ENCODE peak calls at places on chromosome 2, in five cellular contexts. D is IMR-90, N is neuronal stem cell, Y is H9, G is mesendoderm. R is an unnamed sample.

GRCh38 chr2:74841663-74842062 is 7.7 kb downstream of the HK2 start:
- DNase-seq in D (no peak), N (no peak), Y (no peak), G (no peak), R (no peak)

GRCh38 chr2:14930441-14930840 is 297.9 kb downstream of the LRATD1 start:
- DNase-seq in D (no peak), N (no peak), Y (no peak), G (no peak), R (no peak)

GRCh38 chr2:67663776-67664175 is 266.6 kb downstream of the ETAA1 start:
- DNase-seq in D (no peak), N (no peak), Y (no peak), G (no peak), R (no peak)

GRCh38 chr2:220586980-220587549 is 959.6 kb downstream of the SLC4A3 start:
- DNase-seq in D (peak), N (no peak), Y (no peak), G (no peak), R (no peak)

GRCh38 chr2:33552758-33553461 is 46.2 kb downstream of the FAM98A start:
- DNase-seq in D (peak), N (no peak), Y (no peak), G (no peak), R (no peak)

GRCh38 chr2:118061135-118061955 is 26.9 kb upstream of the INSIG2 start:
- DNase-seq in D (peak), N (peak), Y (no peak), G (peak), R (no peak)

GRCh38 chr2:128557841-128558241 is 239.2 kb upstream of the HS6ST1 start:
- DNase-seq in D (peak), N (no peak), Y (no peak), G (no peak), R (no peak)

GRCh38 chr2:109069430-109070194 is 59.4 kb upstream of the SH3RF3 start:
- DNase-seq in D (no peak), N (no peak), Y (peak), G (peak), R (no peak)

GRCh38 chr2:217835931-217836881 is 166.6 kb downstream of the TNS1 start:
- DNase-seq in D (peak), N (peak), Y (peak), G (peak), R (no peak)

GRCh38 chr2:109612991-109613921 is 510 bp downstream of the SEPTIN10 start:
- DNase-seq in D (peak), N (no peak), Y (peak), G (peak), R (no peak)

GRCh38 chr2:149741646-149742045 is 154.1 kb upstream of the MMADHC start:
- DNase-seq in D (peak), N (no peak), Y (no peak), G (no peak), R (no peak)

GRCh38 chr2:99514357-99514756 is 24.5 kb upstream of the REV1 start:
- DNase-seq in D (no peak), N (no peak), Y (no peak), G (no peak), R (no peak)

GRCh38 chr2:59167514-59167913 is 926.4 kb upstream of the FANCL start:
- DNase-seq in D (no peak), N (no peak), Y (no peak), G (no peak), R (no peak)

GRCh38 chr2:161370981-161371380 is 45.1 kb upstream of the TBR1 start:
- DNase-seq in D (no peak), N (no peak), Y (no peak), G (peak), R (no peak)

GRCh38 chr2:28952806-28953190 is 28.3 kb upstream of the TOGARAM2 start:
- DNase-seq in D (no peak), N (no peak), Y (no peak), G (peak), R (no peak)

GRCh38 chr2:88131201-88131998 is 3.5 kb upstream of the FABP1 start:
- DNase-seq in D (no peak), N (no peak), Y (no peak), G (no peak), R (no peak)

GRCh38 chr2:226652388-226652787 is 147.2 kb downstream of the IRS1 start:
- DNase-seq in D (peak), N (no peak), Y (no peak), G (no peak), R (no peak)

GRCh38 chr2:238714038-238714528 is 133.8 kb upstream of the TWIST2 start:
- DNase-seq in D (no peak), N (no peak), Y (no peak), G (no peak), R (no peak)

GRCh38 chr2:201116959-201117734 is 1.2 kb downstream of the CFLAR start:
- DNase-seq in D (peak), N (no peak), Y (no peak), G (peak), R (no peak)

GRCh38 chr2:63320669-63321068 is 267.6 kb downstream of the WDPCP start:
- DNase-seq in D (no peak), N (no peak), Y (no peak), G (no peak), R (no peak)

GRCh38 chr2:232979871-232980461 is 33.1 kb downstream of the NGEF start:
- DNase-seq in D (peak), N (no peak), Y (no peak), G (peak), R (no peak)

GRCh38 chr2:89763254-89763580 is 1071.7 kb downstream of the RPIA start:
- DNase-seq in D (no peak), N (no peak), Y (no peak), G (peak), R (peak)

GRCh38 chr2:240556553-240557100 is 1.2 kb downstream of the ANKMY1 start:
- DNase-seq in D (peak), N (no peak), Y (peak), G (peak), R (peak)

GRCh38 chr2:105977212-105977611 is 216.9 kb downstream of the UXS1 start:
- DNase-seq in D (peak), N (no peak), Y (no peak), G (no peak), R (no peak)

GRCh38 chr2:113829836-113830235 is 60.1 kb upstream of the ACTR3 start:
- DNase-seq in D (no peak), N (no peak), Y (no peak), G (no peak), R (no peak)

GRCh38 chr2:85744055-85744454 is 9.7 kb upstream of the ATOH8 start:
- DNase-seq in D (no peak), N (no peak), Y (no peak), G (no peak), R (no peak)

GRCh38 chr2:85741811-85742507 is 11.8 kb upstream of the ATOH8 start:
- DNase-seq in D (peak), N (peak), Y (no peak), G (no peak), R (no peak)

GRCh38 chr2:85743304-85743978 is 10.3 kb upstream of the ATOH8 start:
- DNase-seq in D (peak), N (no peak), Y (no peak), G (no peak), R (no peak)

GRCh38 chr2:85740193-85740592 is 13.6 kb upstream of the ATOH8 start:
- DNase-seq in D (no peak), N (no peak), Y (no peak), G (no peak), R (no peak)

DNA sequence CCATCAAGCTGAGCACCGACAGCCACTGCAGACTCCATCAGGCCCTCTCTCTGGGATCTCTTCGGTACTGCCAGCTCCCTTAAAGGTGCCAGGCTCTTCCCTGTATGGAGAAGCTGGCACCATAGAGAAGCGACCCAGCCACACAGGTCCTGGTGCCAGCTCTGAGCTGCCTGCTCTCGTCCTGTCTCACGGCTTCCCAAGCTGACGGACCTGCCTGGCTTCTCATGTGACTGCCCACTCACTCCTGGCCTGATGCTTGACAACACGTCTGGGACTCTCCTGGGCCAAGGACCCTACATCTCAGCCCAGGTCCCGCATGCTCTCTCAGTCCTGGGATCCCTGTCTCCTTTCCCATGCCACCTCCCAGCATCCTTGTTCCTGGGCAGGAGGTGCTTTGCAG is 12.6 kb upstream of the ATOH8 start:
- DNase-seq in D (no peak), N (no peak), Y (no peak), G (no peak), R (no peak)
- H3K4me2 ChIP-seq in D (peak), N (no peak), Y (no peak), G (no peak), R (no peak)

DNA sequence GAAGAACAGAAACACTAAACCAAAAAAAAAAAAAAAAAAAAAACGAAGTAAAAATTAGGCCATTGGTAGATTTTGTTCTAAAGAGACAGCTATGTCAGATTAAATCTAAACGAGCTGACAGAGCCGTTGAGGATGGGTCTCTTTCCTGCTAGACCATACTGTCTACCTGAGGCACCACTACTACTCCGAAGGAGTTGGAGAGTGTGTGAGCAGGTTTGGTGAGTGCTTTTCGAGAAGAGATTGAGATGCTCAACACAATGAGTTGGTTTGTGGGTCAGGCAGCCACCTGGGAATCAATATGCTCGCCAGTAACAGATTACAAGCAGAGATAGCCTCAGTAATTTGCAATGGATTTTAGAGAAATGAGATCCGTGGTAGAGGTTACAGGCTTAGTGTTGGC is 281.5 kb upstream of the EPAS1 start:
- DNase-seq in D (no peak), N (no peak), Y (no peak), G (peak), R (no peak)
- H3K18ac ChIP-seq in D (peak), N (no peak), Y (peak), G (peak), R (peak)

GRCh38 chr2:135791418-135792190 is 45.4 kb downstream of the LCT start:
- DNase-seq in D (peak), N (no peak), Y (no peak), G (no peak), R (no peak)
- H3K4me2 ChIP-seq in D (no peak), N (no peak), Y (no peak), G (no peak), R (no peak)

GRCh38 chr2:129658430-129658829 is 321.0 kb upstream of the RAB6C start:
- DNase-seq in D (no peak), N (no peak), Y (no peak), G (no peak), R (no peak)

GRCh38 chr2:129654331-129654730 is 325.1 kb upstream of the RAB6C start:
- DNase-seq in D (no peak), N (no peak), Y (no peak), G (no peak), R (no peak)
- H3K18ac ChIP-seq in D (no peak), N (peak), Y (no peak), G (no peak), R (no peak)

DNA sequence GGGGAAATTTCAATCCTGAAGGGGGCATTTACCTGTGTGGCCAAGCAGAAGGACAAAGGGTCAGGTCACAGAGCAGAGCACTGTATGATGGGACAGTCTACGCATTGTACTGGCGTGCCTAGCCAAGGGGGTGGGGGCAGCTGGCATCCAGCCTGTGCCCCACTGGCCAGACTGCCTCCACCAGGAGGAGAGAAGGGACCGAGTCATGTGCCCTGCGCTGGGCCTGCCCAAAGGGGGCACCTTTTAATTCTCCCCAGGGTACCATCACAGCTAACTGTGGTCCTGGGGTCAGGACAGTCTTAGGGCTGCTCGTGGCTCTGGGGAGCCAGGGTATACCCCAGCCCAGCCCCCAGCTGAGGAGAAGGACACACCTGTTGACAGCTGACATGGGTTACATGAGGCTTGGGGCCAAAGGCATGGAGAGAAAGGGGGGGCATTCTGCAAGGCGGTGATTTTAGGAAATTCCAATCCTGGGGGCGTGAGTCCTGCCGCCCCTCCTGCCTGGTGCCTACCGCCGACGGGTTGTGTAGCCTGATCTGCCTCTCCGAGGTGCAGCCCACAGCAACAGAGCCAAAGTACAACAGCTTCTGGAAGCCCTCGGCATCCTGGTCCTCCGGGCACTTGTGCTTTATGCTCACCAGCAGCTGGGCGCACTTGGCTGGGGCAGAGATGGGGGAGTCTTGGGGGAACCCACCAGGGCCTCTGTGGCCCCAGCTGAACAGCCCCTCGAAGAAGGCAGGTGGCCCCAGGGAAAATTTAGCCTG is 11.0 kb downstream of the CFAP65 start:
- DNase-seq in D (no peak), N (no peak), Y (no peak), G (no peak), R (no peak)
- H3K4me2 ChIP-seq in D (no peak), N (no peak), Y (no peak), G (no peak), R (no peak)